ENCODE peak calls at places on chromosome 22, in eight cellular contexts. K, M, Y, L, X, C, O and U are unnamed samples.

GRCh38 chr22:39731881-39732555 is 161.5 kb downstream of the CACNA1I start:
- DNase-seq in K (no peak), L (no peak), Y (no peak), X (no peak), M (no peak), O (no peak), C (no peak), U (no peak)

GRCh38 chr22:47458348-47458747 is 695.9 kb downstream of the TBC1D22A start:
- DNase-seq in Y (no peak), C (no peak), K (no peak), M (no peak), O (no peak), L (no peak), X (no peak), U (no peak)

GRCh38 chr22:39254122-39254521 is 9.3 kb upstream of the PDGFB start:
- DNase-seq in Y (no peak), L (peak), C (no peak), O (no peak), X (no peak), K (no peak), M (no peak), U (no peak)

GRCh38 chr22:30763815-30764686 is 69.4 kb downstream of the OSBP2 start:
- DNase-seq in Y (no peak), L (peak), X (peak), M (peak), K (peak), C (peak), O (peak), U (no peak)

GRCh38 chr22:38901111-38901641 is 29.2 kb upstream of the CBX6 start:
- DNase-seq in X (no peak), M (no peak), L (no peak), K (no peak), Y (no peak), O (no peak), C (no peak), U (no peak)

GRCh38 chr22:26479792-26480610 is 3.6 kb downstream of the HPS4 start:
- DNase-seq in C (no peak), K (no peak), L (no peak), M (no peak), O (no peak), Y (no peak), X (no peak), U (no peak)

GRCh38 chr22:33049125-33049729 is 9.0 kb downstream of the SYN3 start:
- DNase-seq in M (peak), X (peak), K (peak), O (peak), Y (peak), L (peak), C (peak), U (peak)

GRCh38 chr22:35446365-35446764 is 46.4 kb downstream of the MCM5 start:
- DNase-seq in Y (no peak), L (no peak), X (no peak), C (peak), O (peak), K (peak), M (no peak), U (no peak)

GRCh38 chr22:39135092-39135896 is 17.2 kb downstream of the CBX7 start:
- DNase-seq in Y (peak), O (no peak), M (peak), K (no peak), X (peak), C (peak), L (no peak), U (peak)

GRCh38 chr22:24207264-24208011 is 26.2 kb downstream of the SUSD2 start:
- DNase-seq in K (no peak), L (no peak), M (no peak), O (peak), C (no peak), Y (no peak), X (no peak), U (no peak)
- H3K4me3 ChIP-seq in K (no peak), L (no peak), M (no peak), O (no peak), C (no peak), Y (no peak), X (no peak), U (no peak)

GRCh38 chr22:17706451-17706900 is 67.8 kb downstream of the BID start:
- DNase-seq in X (no peak), L (no peak), O (peak), K (peak), C (peak), M (peak), Y (no peak), U (no peak)
- H3K4me3 ChIP-seq in X (no peak), L (peak), O (peak), K (peak), C (peak), M (no peak), Y (peak), U (peak)

GRCh38 chr22:20439556-20439927 is 1.9 kb upstream of the SCARF2 start:
- DNase-seq in M (no peak), L (no peak), X (no peak), O (no peak), K (no peak), C (no peak), Y (no peak), U (peak)

GRCh38 chr22:20439928-20440575 is 2.4 kb upstream of the SCARF2 start:
- DNase-seq in Y (peak), K (no peak), C (no peak), M (no peak), X (peak), O (no peak), L (no peak), U (peak)

GRCh38 chr22:20438066-20438677 is 547 bp upstream of the SCARF2 start:
- DNase-seq in X (peak), K (no peak), C (no peak), O (peak), M (no peak), Y (peak), L (no peak), U (peak)

GRCh38 chr22:20437253-20438065 is at the start of gene SCARF2:
- DNase-seq in O (peak), L (peak), K (no peak), X (peak), Y (peak), C (peak), M (no peak), U (peak)

GRCh38 chr22:20438678-20439492 is 1.3 kb upstream of the SCARF2 start:
- DNase-seq in L (no peak), X (peak), Y (peak), O (no peak), K (no peak), C (peak), M (no peak), U (peak)
- H3K4me3 ChIP-seq in L (peak), X (no peak), Y (peak), O (peak), K (peak), C (no peak), M (no peak), U (peak)

GRCh38 chr22:50437511-50438304 is 37.1 kb downstream of the SBF1 start:
- DNase-seq in Y (no peak), K (no peak), M (no peak), X (no peak), O (no peak), C (no peak), L (peak), U (no peak)

GRCh38 chr22:50438305-50439275 is 36.2 kb downstream of the SBF1 start:
- DNase-seq in Y (no peak), M (no peak), O (no peak), X (peak), L (peak), C (no peak), K (no peak), U (no peak)

GRCh38 chr22:50441428-50441993 is 33.3 kb downstream of the SBF1 start:
- DNase-seq in O (no peak), Y (no peak), L (peak), C (no peak), M (no peak), K (no peak), X (no peak), U (no peak)

GRCh38 chr22:50440544-50441249 is 34.1 kb downstream of the SBF1 start:
- DNase-seq in M (no peak), X (no peak), O (no peak), Y (no peak), C (no peak), K (no peak), L (peak), U (no peak)

GRCh38 chr22:50439314-50440250 is 35.3 kb downstream of the SBF1 start:
- DNase-seq in L (peak), X (no peak), Y (no peak), K (peak), M (no peak), C (no peak), O (no peak), U (no peak)
- H3K4me3 ChIP-seq in L (no peak), X (no peak), Y (no peak), K (no peak), M (no peak), C (no peak), O (no peak), U (no peak)

GRCh38 chr22:23533328-23533762 is 46.7 kb downstream of the IGLL1 start:
- DNase-seq in O (no peak), C (no peak), X (no peak), M (no peak), K (peak), Y (peak), L (no peak), U (no peak)
- H3K4me3 ChIP-seq in O (no peak), C (no peak), X (no peak), M (no peak), K (no peak), Y (no peak), L (no peak), U (no peak)

GRCh38 chr22:45971389-45972028 is 5.5 kb downstream of the WNT7B start:
- DNase-seq in M (no peak), K (no peak), L (no peak), O (no peak), Y (no peak), C (no peak), X (no peak), U (no peak)
- H3K4me3 ChIP-seq in M (no peak), K (no peak), L (peak), O (peak), Y (no peak), C (no peak), X (no peak), U (peak)